ENCODE peak calls at places on chromosomes 3 and 15, in eight cellular contexts. E, L, Q, H, S, Y, P and D are unnamed samples.
A peak's percentile ranks its signal among the peaks of the same experiment; 100 is the strongest.

GRCh38 chr3:124401841-124402240 is 328.4 kb upstream of the UMPS start:
- DNase-seq in Q (no peak), P (no peak), Y (no peak), H (no peak), E (no peak), L (no peak), S (no peak), D (no peak)

GRCh38 chr3:128421439-128421836 is 45.3 kb downstream of the DNAJB8 start:
- DNase-seq in P (no peak), H (no peak), L (no peak), S (no peak), Y (no peak), E (no peak), Q (no peak), D (no peak)

GRCh38 chr3:126111566-126112475 is 27.9 kb upstream of the SLC41A3 start:
- DNase-seq in Q (peak; percentile 78), Y (no peak), S (peak; percentile 16), E (no peak), H (peak; percentile 1), L (no peak), P (no peak), D (peak; percentile 61)

GRCh38 chr3:10742031-10742671 is 73.9 kb upstream of the SLC6A11 start:
- DNase-seq in Y (no peak), E (no peak), P (no peak), S (no peak), L (no peak), H (no peak), Q (no peak), D (no peak)

GRCh38 chr15:50058231-50058630 is 60.8 kb downstream of the ATP8B4 start:
- DNase-seq in S (no peak), E (no peak), L (no peak), H (no peak), Y (no peak), P (no peak), Q (no peak), D (no peak)

GRCh38 chr3:194174980-194175379 is 39.0 kb downstream of the HES1 start:
- DNase-seq in L (no peak), E (no peak), H (no peak), S (no peak), Y (no peak), Q (no peak), P (no peak), D (no peak)

GRCh38 chr3:53259427-53260259 is 3.8 kb upstream of the TKT start:
- DNase-seq in P (no peak), H (no peak), Y (no peak), Q (no peak), E (no peak), S (no peak), L (no peak), D (no peak)

GRCh38 chr15:97023131-97023844 is 692.8 kb downstream of the NR2F2 start:
- DNase-seq in Q (no peak), Y (no peak), L (no peak), H (no peak), E (no peak), P (no peak), S (no peak), D (no peak)

GRCh38 chr15:48962662-48963523 is 826 bp downstream of the SHC4 start:
- DNase-seq in P (peak; percentile 33), E (no peak), L (peak; percentile 43), H (no peak), Q (no peak), Y (no peak), S (no peak), D (peak; percentile 85)

GRCh38 chr3:58521917-58522680 is 14.9 kb downstream of the ACOX2 start:
- DNase-seq in Q (no peak), E (no peak), L (no peak), H (peak; percentile 67), P (no peak), Y (no peak), S (no peak), D (peak; percentile 81)

GRCh38 chr3:16687206-16687605 is 82.0 kb upstream of the DAZL start:
- DNase-seq in P (no peak), H (no peak), Q (no peak), Y (no peak), E (no peak), S (no peak), L (no peak), D (no peak)

GRCh38 chr3:148162132-148162531 is 535.6 kb upstream of the AGTR1 start:
- DNase-seq in Y (no peak), Q (no peak), E (no peak), L (no peak), S (no peak), H (no peak), P (no peak), D (no peak)

GRCh38 chr15:25094519-25094918 is 139.7 kb downstream of the SNRPN start:
- DNase-seq in Y (no peak), S (no peak), E (no peak), P (no peak), L (no peak), Q (no peak), H (no peak), D (no peak)

GRCh38 chr3:197694251-197694650 is 42.5 kb downstream of the RUBCN start:
- DNase-seq in Y (no peak), Q (no peak), L (no peak), S (no peak), P (no peak), H (no peak), E (no peak), D (no peak)

GRCh38 chr3:31251083-31251482 is 281.6 kb upstream of the STT3B start:
- DNase-seq in H (no peak), P (no peak), Q (no peak), E (no peak), L (no peak), S (no peak), Y (no peak), D (no peak)

GRCh38 chr3:88231207-88231606 is 81.4 kb downstream of the C3orf38 start:
- DNase-seq in E (no peak), H (no peak), Y (no peak), L (no peak), P (no peak), Q (no peak), S (no peak), D (no peak)

GRCh38 chr15:70387993-70388392 is 290.3 kb upstream of the TLE3 start:
- DNase-seq in L (no peak), S (no peak), P (no peak), H (no peak), Q (no peak), E (no peak), Y (no peak), D (no peak)

GRCh38 chr3:146222204-146223046 is 28.5 kb downstream of the PLSCR4 start:
- DNase-seq in L (no peak), H (no peak), E (no peak), Y (peak; percentile 87), S (no peak), P (no peak), Q (no peak), D (no peak)

DNA sequence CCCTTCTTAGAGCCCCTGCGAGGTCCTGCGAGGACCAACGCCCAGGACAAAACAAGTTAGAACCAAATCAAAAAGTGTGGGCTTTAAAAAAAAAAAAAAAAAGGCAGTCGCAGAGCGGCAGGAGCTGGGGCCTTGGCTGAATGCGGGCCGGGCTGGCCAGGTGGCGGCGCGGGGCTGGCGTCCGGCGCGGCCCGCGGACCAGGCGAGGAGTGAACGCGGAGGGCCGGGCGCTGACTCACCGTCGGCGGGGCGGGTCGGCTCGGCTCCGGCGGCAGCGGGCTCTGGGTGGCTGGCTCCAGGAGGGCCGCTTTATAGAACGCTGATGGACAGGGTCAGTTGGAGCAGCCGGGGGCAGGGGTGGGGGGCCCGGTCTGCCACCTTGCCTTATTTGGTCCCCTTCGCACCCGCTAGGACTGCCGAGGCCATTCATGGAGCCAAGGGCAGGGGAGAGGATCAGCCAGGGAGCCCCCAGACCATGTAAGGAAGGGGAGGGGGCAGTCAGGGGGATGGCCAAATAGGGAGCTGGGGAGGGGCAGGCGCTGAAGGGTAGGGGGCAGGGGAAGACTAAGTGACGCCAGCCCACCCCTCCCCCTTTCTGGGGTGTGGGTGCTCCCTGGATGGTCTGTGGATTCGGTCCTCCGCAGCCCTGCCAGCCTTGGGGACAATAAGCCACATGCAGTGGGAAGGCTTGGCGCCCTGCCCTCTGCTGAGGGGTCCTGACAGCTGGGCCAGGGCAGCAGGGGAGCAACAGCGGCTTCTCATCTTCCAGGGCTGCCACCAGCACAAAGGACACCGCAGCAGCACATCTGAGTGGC is at the start of gene ACTC1:
- DNase-seq in E (peak; percentile 54), S (peak; percentile 27), Y (peak; percentile 21), H (no peak), P (no peak), Q (no peak), L (peak; percentile 84), D (no peak)
- TF ChIP-seq CTCF in E (no peak), S (no peak), Y (peak; percentile 10), H (no peak), P (no peak), Q (no peak), L (no peak), D (no peak)

GRCh38 chr15:101438482-101439284 is 50.8 kb downstream of the PCSK6 start:
- DNase-seq in Q (no peak), E (no peak), L (no peak), Y (no peak), S (peak; percentile 17), H (no peak), P (no peak), D (peak; percentile 70)
- TF ChIP-seq POLR2A in Q (no peak), E (no peak), L (no peak), Y (no peak), S (no peak), H (no peak), P (no peak), D (no peak)

DNA sequence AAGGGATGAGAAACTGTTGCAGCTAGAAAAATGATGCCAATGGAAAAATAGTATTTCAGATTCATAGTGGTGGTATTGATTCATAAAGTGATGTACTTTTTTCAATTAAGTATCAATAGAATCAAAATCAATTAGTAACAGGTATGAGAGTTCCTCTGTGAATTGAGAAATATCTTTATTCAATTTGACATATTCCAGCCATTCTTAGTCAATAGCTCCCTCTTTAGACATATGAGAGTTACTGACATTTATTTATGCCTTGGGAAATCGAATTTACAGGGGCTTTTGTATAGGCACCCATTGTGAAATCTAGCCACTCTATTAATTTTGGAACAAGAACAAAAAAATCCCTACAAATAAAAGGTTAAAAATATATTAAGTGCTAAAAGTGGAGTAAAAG is 386.9 kb upstream of the CNTN3 start:
- DNase-seq in L (no peak), P (no peak), Q (no peak), S (no peak), Y (peak; percentile 9), H (no peak), E (no peak), D (no peak)
- TF ChIP-seq CTCF in L (peak; percentile 25), P (peak; percentile 27), Q (no peak), S (no peak), Y (no peak), H (no peak), E (no peak), D (no peak)

GRCh38 chr15:33424025-33424424 is 113.3 kb downstream of the RYR3 start:
- DNase-seq in H (no peak), L (no peak), E (no peak), P (no peak), Y (no peak), S (no peak), Q (no peak), D (no peak)

GRCh38 chr15:33430564-33430963 is 119.8 kb downstream of the RYR3 start:
- DNase-seq in L (no peak), S (no peak), E (no peak), Y (no peak), H (no peak), P (no peak), Q (no peak), D (no peak)

DNA sequence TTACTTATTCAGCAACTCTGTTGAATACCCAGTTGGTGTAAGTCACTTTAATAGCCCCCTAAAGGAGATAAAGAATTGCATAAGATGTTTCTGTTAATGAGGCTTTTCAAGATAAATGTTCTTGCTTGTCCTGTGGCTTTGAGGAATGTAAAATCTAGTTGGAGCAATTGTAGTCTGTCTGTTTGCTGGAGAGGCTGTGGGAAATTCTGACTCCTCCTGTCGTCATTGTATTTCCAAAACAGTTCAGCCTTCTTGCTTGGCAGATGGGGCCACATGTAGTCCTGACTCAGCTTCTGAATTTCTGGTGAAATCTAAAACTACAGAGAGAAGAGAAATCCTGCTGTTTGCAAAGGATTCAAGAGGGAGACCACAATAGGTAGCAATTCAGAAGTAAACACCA is 114.4 kb downstream of the RYR3 start:
- DNase-seq in Y (no peak), L (no peak), E (peak; percentile 48), H (no peak), S (no peak), Q (no peak), P (no peak), D (no peak)
- TF ChIP-seq POLR2A in Y (no peak), L (no peak), E (no peak), H (no peak), S (no peak), Q (no peak), P (no peak), D (no peak)